ENCODE peak calls at places on chromosomes 12 and 14, in six cellular contexts. P is lung; A is left lung; O is stimulated activated effector memory CD8-positive, alpha-beta T cell treated with anti-CD3 and anti-CD28 coated beads, Interleukin-12 subunit alpha, Interleukin-12 subunit beta, amount 100 ng/mL, for 72 hours; Z is pancreas; K is left ventricle myocardium superior. M is an unnamed sample.

GRCh38 chr12:100058482-100059029 is 73.8 kb upstream of the ANKS1B start:
- ATAC-seq in P (no peak), K (no peak), Z (no peak), A (peak; percentile 22), O (no peak), M (no peak)

GRCh38 chr12:123165537-123165936 is 14.6 kb upstream of the PITPNM2 start:
- ATAC-seq in P (peak; percentile 15), O (no peak), A (peak; percentile 64), Z (no peak), K (no peak), M (no peak)

GRCh38 chr14:101918125-101918989 is 46.0 kb upstream of the DYNC1H1 start:
- ATAC-seq in K (no peak), P (no peak), Z (no peak), O (no peak), A (no peak), M (no peak)

GRCh38 chr12:57549203-57549908 is 488 bp upstream of the KIF5A start:
- ATAC-seq in P (no peak), K (no peak), Z (no peak), A (no peak), O (peak; percentile 27), M (peak; percentile 2)

GRCh38 chr12:15837141-15837781 is 44.9 kb upstream of the STRAP start:
- ATAC-seq in P (no peak), A (peak; percentile 70), O (no peak), K (peak; percentile 81), Z (no peak), M (no peak)

GRCh38 chr14:53391156-53391555 is 238.0 kb upstream of the DDHD1 start:
- ATAC-seq in Z (no peak), O (no peak), K (no peak), P (no peak), A (no peak), M (no peak)

GRCh38 chr14:53634793-53635192 is 321.8 kb downstream of the BMP4 start:
- ATAC-seq in O (no peak), P (no peak), K (no peak), A (no peak), Z (no peak), M (no peak)

GRCh38 chr12:46233418-46233817 is 35.4 kb downstream of the SLC38A1 start:
- ATAC-seq in O (no peak), P (no peak), Z (peak; percentile 66), A (no peak), K (peak; percentile 82), M (no peak)

GRCh38 chr14:57268161-57269067 is at the start of the genes AP5M1 and EXOC5:
- ATAC-seq in O (peak; percentile 93), Z (peak; percentile 97), K (peak; percentile 98), P (peak; percentile 95), A (peak; percentile 94), M (peak; percentile 93)

GRCh38 chr14:20667957-20668356 is 16.4 kb upstream of the RNASE4 start:
- ATAC-seq in Z (no peak), K (no peak), O (peak; percentile 92), A (no peak), P (no peak), M (peak; percentile 90)

GRCh38 chr14:25095784-25096390 is 45.9 kb upstream of the STXBP6 start:
- ATAC-seq in O (no peak), Z (no peak), A (no peak), K (no peak), P (no peak), M (no peak)